ENCODE peak calls at places on chromosomes 2 and 18, in ten cellular contexts. L is GM23338, U is IMR-90, G is hepatocyte, T is K562, A is PC-3, O is PC-9, R is GM12878, Q is fibroblast of lung, Y is DND-41. W is an unnamed sample.

GRCh38 chr2:237682901-237683670 is 55.7 kb downstream of the LRRFIP1 start:
- DNase-seq in L (no peak), U (no peak), G (no peak), T (no peak), A (no peak), O (peak; percentile 94), R (no peak), Q (no peak), Y (no peak), W (no peak)

GRCh38 chr2:204900910-204901309 is 355.6 kb downstream of the PARD3B start:
- DNase-seq in L (no peak), U (peak; percentile 21), G (peak; percentile 63), T (no peak), A (peak; percentile 63), O (no peak), R (no peak), Q (no peak), Y (no peak), W (no peak)

GRCh38 chr2:204024503-204024902 is 87.9 kb downstream of the ICOS start:
- DNase-seq in L (peak; percentile 73), U (peak; percentile 20), G (peak; percentile 63), T (peak; percentile 11), A (peak; percentile 68), O (no peak), R (no peak), Q (peak; percentile 48), Y (peak; percentile 50), W (no peak)

GRCh38 chr2:226600184-226600583 is 199.4 kb downstream of the IRS1 start:
- DNase-seq in L (peak; percentile 55), U (peak; percentile 8), G (no peak), T (no peak), A (no peak), O (no peak), R (no peak), Q (no peak), Y (no peak), W (no peak)

GRCh38 chr2:159946326-159946992 is 116.0 kb downstream of the PLA2R1 start:
- DNase-seq in L (no peak), U (peak; percentile 21), G (peak; percentile 12), T (no peak), A (peak; percentile 89), O (no peak), R (no peak), Q (peak; percentile 71), Y (no peak), W (peak; percentile 81)

GRCh38 chr2:63665806-63666205 is 77.0 kb downstream of the MDH1 start:
- DNase-seq in L (no peak), U (peak; percentile 89), G (no peak), T (no peak), A (no peak), O (no peak), R (no peak), Q (peak; percentile 69), Y (no peak), W (peak; percentile 38)

GRCh38 chr2:60633615-60634014 is 80.2 kb upstream of the BCL11A start:
- DNase-seq in L (no peak), U (no peak), G (no peak), T (no peak), A (no peak), O (no peak), R (no peak), Q (no peak), Y (no peak), W (no peak)

GRCh38 chr18:43247944-43248343 is 29.3 kb downstream of the SYT4 start:
- DNase-seq in L (no peak), U (no peak), G (no peak), T (no peak), A (no peak), O (no peak), R (no peak), Q (no peak), Y (no peak), W (no peak)

GRCh38 chr18:74994502-74995403 is 214.2 kb downstream of the PTGR3 start:
- DNase-seq in L (no peak), U (peak; percentile 11), G (no peak), T (no peak), A (no peak), O (peak; percentile 73), R (peak; percentile 35), Q (peak; percentile 14), Y (no peak), W (no peak)

GRCh38 chr18:22711381-22711717 is 221.8 kb upstream of the RBBP8 start:
- DNase-seq in L (no peak), U (no peak), G (peak; percentile 20), T (no peak), A (peak; percentile 72), O (peak; percentile 62), R (no peak), Q (no peak), Y (no peak), W (no peak)

GRCh38 chr2:196515041-196515440 is 124.5 kb upstream of the CCDC150 start:
- DNase-seq in L (no peak), U (no peak), G (no peak), T (no peak), A (no peak), O (no peak), R (no peak), Q (no peak), Y (no peak), W (no peak)

GRCh38 chr2:41136966-41137494 is 685.1 kb upstream of the SLC8A1 start:
- DNase-seq in L (no peak), U (no peak), G (no peak), T (no peak), A (peak; percentile 45), O (no peak), R (no peak), Q (peak; percentile 10), Y (no peak), W (no peak)

GRCh38 chr2:70975237-70975636 is 3.2 kb upstream of the ANKRD53 start:
- DNase-seq in L (no peak), U (no peak), G (peak; percentile 2), T (peak; percentile 44), A (no peak), O (no peak), R (no peak), Q (no peak), Y (no peak), W (peak; percentile 22)

GRCh38 chr2:33262097-33262496 is 214.4 kb upstream of the RASGRP3 start:
- DNase-seq in L (no peak), U (no peak), G (no peak), T (no peak), A (no peak), O (no peak), R (no peak), Q (no peak), Y (no peak), W (no peak)

GRCh38 chr2:162365392-162365791 is 21.5 kb downstream of the GCA start:
- DNase-seq in L (no peak), U (peak; percentile 0), G (no peak), T (no peak), A (no peak), O (no peak), R (no peak), Q (no peak), Y (no peak), W (no peak)

GRCh38 chr18:24228661-24229053 is 89.8 kb downstream of the CABYR start:
- DNase-seq in L (no peak), U (peak; percentile 21), G (no peak), T (no peak), A (peak; percentile 70), O (peak; percentile 53), R (no peak), Q (no peak), Y (no peak), W (no peak)

GRCh38 chr2:12325806-12326205 is 390.9 kb upstream of the TRIB2 start:
- DNase-seq in L (no peak), U (peak; percentile 65), G (peak; percentile 60), T (peak; percentile 46), A (peak; percentile 85), O (no peak), R (no peak), Q (peak; percentile 45), Y (peak; percentile 84), W (peak; percentile 76)

GRCh38 chr2:220000080-220000479 is 372.6 kb downstream of the SLC4A3 start:
- DNase-seq in L (no peak), U (peak; percentile 23), G (no peak), T (no peak), A (no peak), O (no peak), R (no peak), Q (peak; percentile 5), Y (no peak), W (no peak)

GRCh38 chr2:234957533-234958135 is 5.8 kb downstream of the SH3BP4 start:
- DNase-seq in L (no peak), U (peak; percentile 81), G (no peak), T (no peak), A (peak; percentile 88), O (no peak), R (no peak), Q (peak; percentile 88), Y (no peak), W (peak; percentile 95)
- H4K20me1 ChIP-seq in L (peaks cover 32% of the 10 kb centered on the region), U (peaks cover 96% of the 10 kb centered on the region), G (peaks cover 22% of the 10 kb centered on the region), T (no peaks in the 10 kb centered on the region), A (peaks cover 6% of the 10 kb centered on the region), O (peaks cover 22% of the 10 kb centered on the region), R (no peaks in the 10 kb centered on the region), Q (no peaks in the 10 kb centered on the region), Y (no peaks in the 10 kb centered on the region), W (peaks cover 81% of the 10 kb centered on the region)

GRCh38 chr2:119523959-119524694 is at the start of gene SCTR:
- DNase-seq in L (peak; percentile 69), U (no peak), G (peak; percentile 43), T (no peak), A (no peak), O (no peak), R (no peak), Q (no peak), Y (no peak), W (no peak)
- H3K27ac ChIP-seq in L (no peak within 1 kb of the TSS), U (no peak within 1 kb of the TSS), G (no peak within 1 kb of the TSS), T (no peak within 1 kb of the TSS), A (no peak within 1 kb of the TSS), O (no peak within 1 kb of the TSS), R (no peak within 1 kb of the TSS), Q (no peak within 1 kb of the TSS), Y (no peak within 1 kb of the TSS), W (no peak within 1 kb of the TSS)

GRCh38 chr18:7002107-7002506 is 115.5 kb downstream of the LAMA1 start:
- DNase-seq in L (peak; percentile 48), U (no peak), G (no peak), T (no peak), A (no peak), O (no peak), R (no peak), Q (no peak), Y (no peak), W (no peak)

GRCh38 chr18:6994719-6995430 is 122.7 kb downstream of the LAMA1 start:
- DNase-seq in L (no peak), U (no peak), G (no peak), T (no peak), A (peak; percentile 79), O (no peak), R (no peak), Q (peak; percentile 12), Y (no peak), W (no peak)

GRCh38 chr18:6997802-6998201 is 119.8 kb downstream of the LAMA1 start:
- DNase-seq in L (no peak), U (no peak), G (no peak), T (no peak), A (peak; percentile 7), O (no peak), R (no peak), Q (peak; percentile 76), Y (no peak), W (no peak)

GRCh38 chr18:7000484-7001096 is 117.0 kb downstream of the LAMA1 start:
- DNase-seq in L (peak; percentile 56), U (peak; percentile 19), G (peak; percentile 26), T (peak; percentile 15), A (peak; percentile 53), O (no peak), R (no peak), Q (peak; percentile 62), Y (no peak), W (no peak)
- TF ChIP-seq CTCF in L (peak; percentile 58), U (peak; percentile 50), G (peak; percentile 71), T (peak; percentile 64), A (peak; percentile 81), O (peak; percentile 46), R (peak; percentile 11), Q (peak; percentile 80), Y (peak; percentile 40), W (peak; percentile 57)

GRCh38 chr2:235591231-235591730 is 97.4 kb downstream of the AGAP1 start:
- DNase-seq in L (no peak), U (no peak), G (no peak), T (no peak), A (no peak), O (no peak), R (no peak), Q (no peak), Y (no peak), W (no peak)
- H4K20me1 ChIP-seq in L (peaks cover 16% of the 10 kb centered on the region), U (peaks cover 24% of the 10 kb centered on the region), G (peaks cover 14% of the 10 kb centered on the region), T (peaks cover 18% of the 10 kb centered on the region), A (no peaks in the 10 kb centered on the region), O (peaks cover 35% of the 10 kb centered on the region), R (no peaks in the 10 kb centered on the region), Q (no peaks in the 10 kb centered on the region), Y (peaks cover 3% of the 10 kb centered on the region), W (peaks cover 42% of the 10 kb centered on the region)

W was measured in osteoblast.